ENCODE peak calls at places on chromosome 16, in eight cellular contexts. T is H9; I is stomach; G is CD8-positive, alpha-beta memory T cell; X is GM12878; Z is astrocyte; Y is endodermal cell; N is CD4-positive, alpha-beta memory T cell. W is an unnamed sample. For H3K4me1, the result is how much of the 10 kb centered on the place peaks cover.

GRCh38 chr16:74577882-74578366 is 29.0 kb downstream of the GLG1 start:
- DNase-seq in T (no peak), I (no peak), G (no peak), X (peak), Z (peak), Y (no peak), N (no peak), W (no peak)

GRCh38 chr16:72050769-72051464 is 3.4 kb upstream of the HP start:
- DNase-seq in T (no peak), I (no peak), G (no peak), X (no peak), Z (peak), Y (no peak), N (no peak), W (no peak)

GRCh38 chr16:56269824-56270684 is 78.8 kb downstream of the GNAO1 start:
- DNase-seq in T (peak), I (no peak), G (no peak), X (no peak), Z (peak), Y (peak), N (no peak), W (peak)

GRCh38 chr16:71367243-71367976 is 8.9 kb downstream of the CALB2 start:
- DNase-seq in T (peak), I (peak), G (no peak), X (peak), Z (no peak), Y (peak), N (no peak), W (peak)

GRCh38 chr16:51884773-51885172 is 662.2 kb downstream of the TOX3 start:
- DNase-seq in T (no peak), I (no peak), G (no peak), X (no peak), Z (no peak), Y (no peak), N (no peak), W (no peak)

GRCh38 chr16:85313541-85314208 is 201.4 kb upstream of the CIBAR2 start:
- DNase-seq in T (no peak), I (no peak), G (no peak), X (no peak), Z (no peak), Y (no peak), N (no peak), W (no peak)

GRCh38 chr16:56657555-56658430 is at the start of gene MT1F:
- DNase-seq in T (peak), I (peak), G (peak), X (no peak), Z (peak), Y (peak), N (peak), W (peak)

GRCh38 chr16:85521737-85522042 is 91.4 kb upstream of the GSE1 start:
- DNase-seq in T (no peak), I (no peak), G (no peak), X (no peak), Z (no peak), Y (no peak), N (no peak), W (no peak)

GRCh38 chr16:48499822-48500440 is 110.0 kb downstream of the N4BP1 start:
- DNase-seq in T (no peak), I (no peak), G (no peak), X (no peak), Z (peak), Y (no peak), N (no peak), W (peak)

GRCh38 chr16:75565640-75566039 is 539 bp upstream of the GABARAPL2 start:
- DNase-seq in T (no peak), I (no peak), G (no peak), X (no peak), Z (no peak), Y (no peak), N (no peak), W (no peak)

GRCh38 chr16:77905356-77905920 is 116.9 kb upstream of the CLEC3A start:
- DNase-seq in T (no peak), I (no peak), G (no peak), X (no peak), Z (no peak), Y (no peak), N (no peak), W (no peak)

GRCh38 chr16:72092832-72093447 is 480 bp downstream of the TXNL4B start:
- DNase-seq in T (no peak), I (no peak), G (no peak), X (no peak), Z (peak), Y (no peak), N (no peak), W (no peak)

GRCh38 chr16:81608515-81609209 is 164.1 kb downstream of the CMIP start:
- DNase-seq in T (no peak), I (no peak), G (no peak), X (no peak), Z (peak), Y (no peak), N (no peak), W (no peak)

GRCh38 chr16:81611721-81612120 is 167.1 kb downstream of the CMIP start:
- DNase-seq in T (no peak), I (no peak), G (no peak), X (no peak), Z (no peak), Y (no peak), N (no peak), W (no peak)

GRCh38 chr16:81609323-81609892 is 164.8 kb downstream of the CMIP start:
- DNase-seq in T (no peak), I (no peak), G (no peak), X (no peak), Z (no peak), Y (no peak), N (no peak), W (no peak)

GRCh38 chr16:81610936-81611335 is 166.3 kb downstream of the CMIP start:
- DNase-seq in T (no peak), I (no peak), G (no peak), X (no peak), Z (no peak), Y (no peak), N (no peak), W (no peak)

DNA sequence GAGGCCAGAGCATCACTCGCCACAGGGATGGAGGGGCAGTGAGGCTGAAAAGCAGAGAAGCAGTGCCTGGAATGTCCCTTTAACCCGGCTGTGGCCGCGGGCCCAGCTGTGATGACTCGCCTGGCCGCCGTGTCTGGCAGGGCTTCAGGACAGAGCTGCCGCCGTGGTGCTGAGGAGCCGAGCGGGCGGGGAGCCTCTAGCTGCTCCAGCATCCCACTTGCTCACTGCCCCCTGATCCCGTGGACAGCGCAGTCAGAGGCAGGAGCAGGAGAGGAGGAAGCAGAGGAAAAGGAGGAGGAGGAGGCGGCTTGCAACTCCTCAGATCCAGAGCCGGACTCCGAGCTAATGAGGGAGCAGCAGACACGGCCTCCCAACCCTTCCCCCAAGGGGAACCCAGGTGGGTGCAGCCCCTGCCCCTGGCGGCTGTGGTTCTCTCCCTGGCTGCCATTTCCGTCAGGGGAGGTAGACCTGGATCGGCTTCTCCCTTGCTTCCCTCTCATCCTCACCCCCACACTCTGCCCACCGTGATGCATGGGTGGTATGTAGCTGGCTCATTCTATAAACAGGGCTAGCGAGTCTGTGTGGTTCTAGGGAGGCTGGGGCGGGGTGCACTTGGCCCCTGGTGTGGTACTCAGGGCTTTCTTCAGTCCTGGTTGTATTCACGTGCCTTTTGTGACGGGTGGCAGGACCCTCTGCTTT is 165.7 kb downstream of the CMIP start:
- DNase-seq in T (no peak), I (peak), G (no peak), X (no peak), Z (peak), Y (no peak), N (no peak), W (peak)
- H3K4me1 ChIP-seq in T (under half), I (half or more), G (under half), X (under half), Z (under half), Y (under half), N (under half), W (under half)

DNA sequence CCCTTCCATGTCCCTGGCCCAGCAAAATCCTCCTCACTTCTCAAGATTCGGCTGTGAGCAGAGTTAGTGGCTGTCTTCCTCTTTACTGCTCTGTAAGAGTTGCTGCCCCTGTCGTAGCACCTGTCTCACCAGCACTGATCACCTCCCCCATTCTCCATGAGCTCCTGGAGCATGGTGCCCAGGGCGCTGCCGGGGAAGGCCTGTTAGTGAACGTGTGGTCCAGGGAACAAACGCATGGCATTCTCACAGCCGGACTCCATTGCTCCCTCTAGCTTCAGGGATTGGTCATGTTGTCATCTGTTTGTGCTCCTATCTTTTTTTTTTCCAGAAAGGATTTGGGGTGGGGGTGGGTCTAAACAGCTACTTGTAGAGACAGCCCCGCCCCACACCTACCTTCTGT is 141.2 kb downstream of the CMIP start:
- DNase-seq in T (peak), I (no peak), G (no peak), X (no peak), Z (no peak), Y (peak), N (no peak), W (no peak)
- H3K4me1 ChIP-seq in T (under half), I (under half), G (under half), X (under half), Z (under half), Y (under half), N (under half), W (under half)

GRCh38 chr16:2428787-2429036 is 535 bp upstream of the CCNF start:
- DNase-seq in T (no peak), I (no peak), G (no peak), X (no peak), Z (no peak), Y (no peak), N (no peak), W (no peak)

GRCh38 chr16:2432286-2432685 is 3.0 kb downstream of the CCNF start:
- DNase-seq in T (no peak), I (no peak), G (no peak), X (no peak), Z (no peak), Y (no peak), N (no peak), W (no peak)

GRCh38 chr16:2429037-2429770 is at the start of gene CCNF:
- DNase-seq in T (peak), I (peak), G (peak), X (peak), Z (peak), Y (peak), N (peak), W (peak)

GRCh38 chr16:2428051-2428786 is 1.0 kb upstream of the CCNF start:
- DNase-seq in T (peak), I (peak), G (no peak), X (no peak), Z (no peak), Y (peak), N (no peak), W (peak)

GRCh38 chr16:2429771-2430663 is 770 bp downstream of the CCNF start:
- DNase-seq in T (no peak), I (no peak), G (no peak), X (no peak), Z (no peak), Y (peak), N (no peak), W (no peak)
- H3K4me1 ChIP-seq in T (under half), I (under half), G (under half), X (under half), Z (under half), Y (under half), N (under half), W (under half)

GRCh38 chr16:27199235-27199586 is 4.1 kb upstream of the KDM8 start:
- DNase-seq in T (no peak), I (no peak), G (no peak), X (peak), Z (no peak), Y (no peak), N (no peak), W (no peak)
- H3K4me1 ChIP-seq in T (under half), I (under half), G (half or more), X (under half), Z (under half), Y (under half), N (half or more), W (under half)

GRCh38 chr16:590165-590874 is 454 bp downstream of the RAB40C start:
- DNase-seq in T (no peak), I (peak), G (no peak), X (no peak), Z (no peak), Y (peak), N (peak), W (no peak)
- H3K4me1 ChIP-seq in T (under half), I (half or more), G (under half), X (under half), Z (under half), Y (under half), N (under half), W (half or more)

DNA sequence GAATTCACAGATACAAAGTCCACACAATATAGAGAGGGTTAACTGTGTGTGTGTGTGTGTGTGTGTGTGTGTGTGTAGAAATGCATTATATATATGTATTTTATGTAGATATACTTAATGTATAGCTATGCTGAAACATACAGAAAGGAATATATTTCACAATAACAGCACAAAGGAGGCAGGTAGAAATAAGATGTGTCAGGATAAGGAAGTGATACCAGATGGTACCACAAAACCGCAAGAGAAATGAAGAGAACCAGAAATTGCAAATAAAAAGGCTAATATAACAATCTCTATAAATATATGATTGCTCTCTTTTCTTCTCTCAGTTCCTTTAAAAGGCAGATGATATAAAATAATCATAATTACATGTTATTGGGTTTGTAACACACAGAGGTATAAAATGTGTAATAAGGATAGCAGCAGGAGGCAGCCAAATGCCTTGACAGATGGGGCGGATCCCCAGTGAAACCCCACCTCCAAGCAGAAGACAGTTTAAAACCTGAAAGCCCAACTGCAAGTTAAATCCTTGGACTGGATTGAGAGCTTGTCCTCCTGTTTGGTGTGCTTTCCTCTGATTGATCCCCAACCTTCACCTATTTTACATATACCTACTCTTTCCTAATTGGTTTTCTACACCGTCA is 365.4 kb upstream of the C16orf82 start:
- DNase-seq in T (no peak), I (no peak), G (no peak), X (no peak), Z (no peak), Y (no peak), N (no peak), W (no peak)
- H3K4me1 ChIP-seq in T (under half), I (under half), G (under half), X (under half), Z (under half), Y (under half), N (under half), W (under half)

GRCh38 chr16:81634380-81635121 is 144.5 kb upstream of the PLCG2 start:
- DNase-seq in T (no peak), I (no peak), G (no peak), X (no peak), Z (peak), Y (peak), N (no peak), W (no peak)
- H3K4me1 ChIP-seq in T (under half), I (under half), G (under half), X (under half), Z (under half), Y (under half), N (under half), W (under half)

DNA sequence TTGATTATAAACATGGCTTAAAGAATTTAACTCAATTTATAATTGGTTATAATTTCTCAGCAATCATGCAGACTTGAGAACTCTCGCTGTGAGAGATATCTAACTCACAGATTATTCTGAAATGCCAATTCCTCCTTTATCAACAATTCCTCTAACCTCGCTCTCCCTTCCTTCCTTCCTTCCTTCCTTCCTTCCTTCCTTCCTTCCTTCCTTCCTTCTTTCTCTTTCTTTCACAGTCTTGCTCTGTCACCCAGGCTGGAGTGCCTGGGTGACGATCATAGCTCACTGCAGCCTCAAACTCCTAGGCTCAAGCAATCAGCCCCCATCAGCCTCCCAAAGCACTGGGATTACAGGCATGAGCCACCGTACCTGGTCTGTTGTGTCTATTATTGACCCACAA is 42.4 kb downstream of the CHD9 start:
- DNase-seq in T (no peak), I (no peak), G (no peak), X (no peak), Z (no peak), Y (no peak), N (no peak), W (no peak)
- H3K4me1 ChIP-seq in T (under half), I (half or more), G (under half), X (under half), Z (under half), Y (under half), N (under half), W (half or more)

W was measured in transverse colon.